ENCODE peak calls at places on chromosomes 4 and X, in five cellular contexts. W is A549, L is K562, Q is GM12878, Y is HepG2. J is an unnamed sample.

GRCh38 chr4:127211377-127212268 is 421.1 kb upstream of the INTU start:
- DNase-seq in W (no peak), L (no peak), Q (no peak), Y (no peak), J (no peak)

GRCh38 chr4:107734120-107734519 is 14.1 kb upstream of the PAPSS1 start:
- DNase-seq in W (peak), L (peak), Q (no peak), Y (no peak), J (peak)

GRCh38 chrX:103831342-103831802 is 685 bp downstream of the RAB9B start:
- DNase-seq in W (peak), L (peak), Q (no peak), Y (no peak), J (peak)

GRCh38 chr4:147492761-147493160 is 11.9 kb downstream of the EDNRA start:
- DNase-seq in W (no peak), L (no peak), Q (peak), Y (no peak), J (no peak)

GRCh38 chr4:120769227-120769626 is 153.3 kb downstream of the PRDM5 start:
- DNase-seq in W (no peak), L (no peak), Q (no peak), Y (no peak), J (no peak)

GRCh38 chr4:80732010-80732409 is 298.5 kb upstream of the BMP3 start:
- DNase-seq in W (no peak), L (no peak), Q (no peak), Y (no peak), J (no peak)

GRCh38 chr4:113539408-113539807 is 222.1 kb downstream of the CAMK2D start:
- DNase-seq in W (no peak), L (no peak), Q (no peak), Y (no peak), J (no peak)

GRCh38 chr4:126742048-126742447 is 890.7 kb upstream of the INTU start:
- DNase-seq in W (no peak), L (no peak), Q (peak), Y (no peak), J (no peak)

GRCh38 chrX:15988661-15989603 is 134.3 kb upstream of the AP1S2 start:
- DNase-seq in W (peak), L (no peak), Q (no peak), Y (no peak), J (peak)
- TF ChIP-seq JUNB in W (no peak), L (no peak), Q (no peak), Y (no peak), J (no peak)

GRCh38 chrX:7346021-7346420 is 198.1 kb upstream of the PUDP start:
- DNase-seq in W (no peak), L (no peak), Q (no peak), Y (no peak), J (no peak)
- TF ChIP-seq JUNB in W (no peak), L (no peak), Q (no peak), Y (no peak), J (no peak)

DNA sequence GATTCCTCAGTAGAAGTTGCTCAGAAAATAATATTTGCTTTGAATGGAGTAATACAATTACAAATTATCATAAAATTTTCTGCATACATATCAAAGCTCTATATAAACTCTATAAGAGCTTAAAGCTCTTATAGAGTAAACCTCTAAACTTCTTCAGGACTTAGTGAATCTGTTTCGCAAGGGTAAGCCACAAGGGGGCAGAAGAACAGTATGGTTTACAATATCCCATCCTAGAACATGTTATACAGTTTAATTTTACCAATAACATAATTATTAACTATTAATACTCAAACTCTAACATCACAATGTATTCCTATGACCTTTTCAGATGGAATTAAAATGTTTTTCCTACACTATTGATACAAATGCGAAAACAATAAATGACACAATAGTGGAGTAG is 33.8 kb upstream of the SPANXN1 start:
- DNase-seq in W (peak), L (peak), Q (no peak), Y (no peak), J (peak)
- TF ChIP-seq JUNB in W (no peak), L (no peak), Q (no peak), Y (no peak), J (no peak)

DNA sequence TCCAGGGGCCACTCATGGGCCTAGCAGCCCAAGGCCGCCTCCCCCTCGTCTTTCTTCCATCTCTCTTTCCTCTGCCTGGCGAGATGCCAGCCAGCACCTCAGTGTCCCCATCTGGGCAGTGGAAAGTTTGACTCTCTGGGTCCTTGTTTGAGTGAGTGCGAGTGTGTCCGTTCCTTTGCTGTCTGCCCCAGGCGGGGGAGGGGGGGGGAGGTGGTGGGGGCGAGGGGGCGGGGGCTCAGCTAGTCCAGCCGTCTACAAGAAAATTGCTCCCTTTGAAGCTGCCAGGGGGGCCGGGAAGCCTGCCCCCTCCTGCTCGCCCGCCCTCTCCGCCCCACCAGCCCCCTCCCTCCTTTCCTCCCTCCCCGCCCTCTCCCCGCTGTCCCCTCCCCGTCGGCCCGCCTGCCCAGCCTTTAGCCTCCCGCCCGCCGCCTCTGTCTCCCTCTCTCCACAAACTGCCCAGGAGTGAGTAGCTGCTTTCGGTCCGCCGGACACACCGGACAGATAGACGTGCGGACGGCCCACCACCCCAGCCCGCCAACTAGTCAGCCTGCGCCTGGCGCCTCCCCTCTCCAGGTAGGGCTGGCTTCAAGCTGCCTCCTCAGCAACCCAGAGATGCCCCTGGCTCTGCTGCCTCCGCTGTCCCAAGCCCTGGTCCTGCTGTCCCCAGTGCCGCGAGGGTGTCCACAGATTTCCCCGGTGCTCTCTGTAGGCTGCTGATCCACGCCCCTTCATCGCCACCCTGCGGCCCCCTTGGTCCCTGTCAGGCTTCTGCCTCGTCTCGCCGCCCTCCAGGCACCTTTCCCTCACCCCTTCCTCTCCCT is at the start of gene BGN:
- DNase-seq in W (no peak), L (peak), Q (no peak), Y (peak), J (peak)
- TF ChIP-seq JUNB in W (no peak), L (no peak), Q (no peak), Y (no peak), J (no peak)

GRCh38 chrX:40150503-40150902 is 52.7 kb upstream of the BCOR start:
- DNase-seq in W (no peak), L (no peak), Q (no peak), Y (no peak), J (peak)

GRCh38 chrX:40152173-40152705 is 54.5 kb upstream of the BCOR start:
- DNase-seq in W (no peak), L (no peak), Q (no peak), Y (no peak), J (peak)

GRCh38 chrX:40149286-40150175 is 51.8 kb upstream of the BCOR start:
- DNase-seq in W (no peak), L (no peak), Q (no peak), Y (no peak), J (peak)

GRCh38 chrX:40152706-40153334 is 55.1 kb upstream of the BCOR start:
- DNase-seq in W (peak), L (no peak), Q (no peak), Y (no peak), J (peak)

DNA sequence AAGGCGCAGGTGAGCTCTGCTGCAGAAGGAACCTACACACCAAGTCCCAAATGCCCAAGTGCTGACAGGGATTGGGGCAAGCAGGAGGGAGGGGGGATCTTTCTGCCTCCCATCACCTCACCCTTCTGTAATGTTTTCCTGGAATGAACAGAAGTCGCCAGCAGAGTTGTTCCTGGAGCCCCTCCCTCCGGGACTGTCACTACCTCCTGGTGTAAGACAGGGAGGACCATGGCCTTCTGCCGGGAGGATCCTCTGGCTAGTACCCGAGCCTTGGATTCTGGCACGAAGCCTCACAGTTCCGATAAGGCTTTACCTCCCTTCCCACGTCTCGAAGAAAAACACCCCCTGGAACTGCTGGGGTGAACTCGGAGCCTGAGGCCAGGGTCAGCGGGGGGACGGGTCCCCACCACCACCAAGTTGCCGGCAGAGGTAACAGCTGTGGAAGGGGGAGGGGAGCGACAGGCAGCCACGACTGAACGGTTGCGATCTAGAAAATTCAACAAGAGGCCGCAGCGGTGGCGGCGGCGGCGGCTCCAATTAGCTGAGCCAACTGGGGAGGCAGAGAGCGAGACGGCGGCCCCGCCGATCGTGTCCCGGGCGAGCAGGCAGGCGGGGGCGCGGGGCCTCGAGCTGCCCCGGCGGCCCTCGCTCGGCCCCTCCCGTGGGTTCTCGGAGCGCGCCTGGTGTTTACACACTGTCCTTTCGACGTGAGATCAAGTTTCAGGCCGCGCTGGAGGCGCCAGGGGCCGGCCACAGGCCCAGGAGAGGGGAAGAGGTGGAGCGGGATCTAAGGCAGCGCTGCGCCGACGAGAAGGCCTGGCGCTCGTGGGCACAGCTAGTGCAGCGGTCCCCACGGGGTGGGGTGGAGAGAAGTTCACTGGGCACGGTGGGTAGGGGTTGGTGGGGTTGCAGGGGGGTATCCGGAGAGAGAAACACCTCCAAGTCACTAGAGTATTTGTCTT is 53.7 kb upstream of the BCOR start:
- DNase-seq in W (no peak), L (peak), Q (no peak), Y (no peak), J (peak)
- TF ChIP-seq JUNB in W (no peak), L (no peak), Q (no peak), Y (no peak), J (no peak)

GRCh38 chr4:184417802-184418511 is 56.4 kb downstream of the IRF2 start:
- DNase-seq in W (peak), L (peak), Q (peak), Y (peak), J (no peak)
- TF ChIP-seq JUNB in W (peak), L (no peak), Q (peak), Y (no peak), J (no peak)

DNA sequence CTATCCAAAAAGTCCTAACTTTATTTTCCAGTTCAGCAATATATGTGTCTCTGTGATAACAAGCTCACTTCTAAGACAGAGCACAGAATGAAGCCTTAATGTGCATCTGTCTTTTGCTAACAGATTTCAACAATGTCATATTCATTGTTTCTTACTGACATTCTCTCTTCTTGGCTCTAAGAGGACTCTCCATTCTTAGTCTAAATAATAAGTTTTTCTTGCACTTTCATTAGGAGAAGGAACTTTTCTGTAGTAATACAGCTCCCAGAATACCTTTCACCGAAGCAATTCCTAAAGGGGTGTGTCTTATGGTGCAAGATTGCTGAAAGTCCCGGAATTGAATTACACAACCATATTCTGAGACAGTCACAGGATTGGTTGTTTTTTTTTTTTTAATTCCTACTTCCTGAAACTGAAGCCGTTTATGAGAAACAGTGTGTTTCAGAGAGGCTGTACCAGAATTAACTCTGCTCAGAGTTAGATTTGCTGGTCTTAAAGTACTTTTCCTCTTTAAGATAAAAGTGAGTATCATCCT is at the start of gene ALPK1:
- DNase-seq in W (peak), L (peak), Q (no peak), Y (peak), J (no peak)
- TF ChIP-seq JUNB in W (no peak), L (no peak), Q (no peak), Y (no peak), J (no peak)

GRCh38 chrX:110218591-110218990 is 99.3 kb downstream of the AMMECR1 start:
- DNase-seq in W (peak), L (no peak), Q (no peak), Y (no peak), J (no peak)
- TF ChIP-seq JUNB in W (no peak), L (no peak), Q (no peak), Y (no peak), J (no peak)

GRCh38 chr4:13533670-13534343 is 10.5 kb downstream of the NKX3-2 start:
- DNase-seq in W (no peak), L (no peak), Q (no peak), Y (no peak), J (no peak)

GRCh38 chr4:13531609-13531998 is 12.7 kb downstream of the NKX3-2 start:
- DNase-seq in W (no peak), L (no peak), Q (no peak), Y (no peak), J (no peak)

GRCh38 chr4:13529130-13529919 is 15.0 kb downstream of the NKX3-2 start:
- DNase-seq in W (no peak), L (no peak), Q (no peak), Y (no peak), J (no peak)

GRCh38 chr4:13528823-13529129 is 15.5 kb downstream of the NKX3-2 start:
- DNase-seq in W (no peak), L (no peak), Q (no peak), Y (no peak), J (no peak)

GRCh38 chr4:13530823-13531608 is 13.3 kb downstream of the NKX3-2 start:
- DNase-seq in W (no peak), L (peak), Q (no peak), Y (no peak), J (peak)
- TF ChIP-seq JUNB in W (no peak), L (no peak), Q (no peak), Y (no peak), J (no peak)

J was measured in GM23338.